ENCODE peak calls at places on chromosomes 1 and 21, in seven cellular contexts. K is PC-9, S is GM12878, P is GM23248, Y is mammary epithelial cell, B is HCT116, F is K562. G is an unnamed sample.
A peak's percentile ranks its signal among the peaks of the same experiment; 100 is the strongest.

GRCh38 chr1:101025283-101025679 is 303 bp downstream of the DPH5 start:
- DNase-seq in K (no peak), S (peak; percentile 23), P (peak; percentile 51), Y (no peak), B (no peak), F (no peak), G (no peak)

GRCh38 chr1:65992160-65993046 is 199.7 kb downstream of the PDE4B start:
- DNase-seq in K (no peak), S (no peak), P (no peak), Y (no peak), B (no peak), F (no peak), G (no peak)

GRCh38 chr1:78570539-78570938 is 49.7 kb upstream of the IFI44L start:
- DNase-seq in K (no peak), S (no peak), P (no peak), Y (no peak), B (no peak), F (no peak), G (no peak)

GRCh38 chr1:74737360-74737759 is 4.4 kb downstream of the TYW3 start:
- DNase-seq in K (no peak), S (no peak), P (no peak), Y (no peak), B (no peak), F (no peak), G (no peak)

GRCh38 chr1:47755368-47755990 is 241.7 kb downstream of the TRABD2B start:
- DNase-seq in K (no peak), S (no peak), P (peak; percentile 8), Y (no peak), B (peak; percentile 28), F (peak; percentile 79), G (peak; percentile 58)

GRCh38 chr1:221327954-221328353 is 413.9 kb downstream of the DUSP10 start:
- DNase-seq in K (no peak), S (no peak), P (no peak), Y (no peak), B (no peak), F (no peak), G (no peak)

GRCh38 chr1:68111804-68112436 is 61.5 kb upstream of the DIRAS3 start:
- DNase-seq in K (peak; percentile 46), S (no peak), P (peak; percentile 92), Y (peak; percentile 63), B (peak; percentile 45), F (no peak), G (peak; percentile 27)

GRCh38 chr1:23193391-23194118 is 23.7 kb downstream of the HTR1D start:
- DNase-seq in K (no peak), S (no peak), P (no peak), Y (no peak), B (no peak), F (no peak), G (no peak)

GRCh38 chr1:93155335-93155734 is 24.9 kb downstream of the TMED5 start:
- DNase-seq in K (no peak), S (no peak), P (peak; percentile 15), Y (peak; percentile 6), B (no peak), F (no peak), G (no peak)

DNA sequence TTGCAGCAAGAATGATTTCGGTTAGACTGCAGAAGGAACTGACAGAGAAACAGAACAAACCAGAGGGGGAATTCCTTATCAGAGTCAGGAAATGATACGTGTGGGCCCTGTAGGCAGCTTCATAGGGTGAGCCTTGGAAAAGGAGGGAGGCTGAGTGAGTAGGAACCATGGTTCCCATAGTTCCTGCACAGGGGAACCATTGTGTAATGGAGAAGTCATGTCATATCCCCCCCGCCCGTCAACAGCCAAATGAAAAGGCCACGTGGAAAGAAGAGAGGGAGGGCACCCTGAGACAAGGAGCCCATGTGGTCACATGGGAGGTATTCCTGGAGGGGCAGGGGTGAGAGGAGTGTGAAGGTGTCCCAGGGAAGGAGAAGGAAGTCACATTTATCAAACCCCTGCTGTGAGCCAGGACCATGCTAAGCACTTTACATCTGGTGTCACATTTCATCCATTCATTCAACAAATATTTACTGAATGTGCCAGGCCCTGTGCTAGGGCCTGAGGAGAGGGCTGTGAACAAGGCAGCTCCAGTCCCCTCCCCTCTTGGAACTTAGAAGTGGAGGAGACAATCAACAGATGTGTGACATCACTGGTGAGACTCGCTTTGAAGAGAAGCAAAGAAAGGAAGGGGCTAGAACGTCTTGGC is 15.7 kb upstream of the FGR start:
- DNase-seq in K (peak; percentile 73), S (no peak), P (peak; percentile 69), Y (peak; percentile 39), B (peak; percentile 68), F (no peak), G (no peak)
- H3K27ac ChIP-seq in K (no peak overlapping the region), S (peak overlapping the region; percentile 24), P (peak overlapping the region; percentile 60), Y (no peak overlapping the region), B (peak overlapping the region; percentile 61), F (peak overlapping the region; percentile 54), G (no peak overlapping the region)

GRCh38 chr1:61133048-61134019 is 51.0 kb downstream of the NFIA start:
- DNase-seq in K (peak; percentile 80), S (no peak), P (no peak), Y (no peak), B (no peak), F (no peak), G (no peak)

GRCh38 chr1:61130338-61131000 is 48.1 kb downstream of the NFIA start:
- DNase-seq in K (no peak), S (no peak), P (no peak), Y (no peak), B (no peak), F (no peak), G (no peak)

GRCh38 chr1:61131248-61131647 is 48.9 kb downstream of the NFIA start:
- DNase-seq in K (no peak), S (no peak), P (no peak), Y (no peak), B (no peak), F (no peak), G (no peak)

GRCh38 chr1:61131716-61132115 is 49.4 kb downstream of the NFIA start:
- DNase-seq in K (no peak), S (no peak), P (peak; percentile 15), Y (no peak), B (no peak), F (no peak), G (no peak)

DNA sequence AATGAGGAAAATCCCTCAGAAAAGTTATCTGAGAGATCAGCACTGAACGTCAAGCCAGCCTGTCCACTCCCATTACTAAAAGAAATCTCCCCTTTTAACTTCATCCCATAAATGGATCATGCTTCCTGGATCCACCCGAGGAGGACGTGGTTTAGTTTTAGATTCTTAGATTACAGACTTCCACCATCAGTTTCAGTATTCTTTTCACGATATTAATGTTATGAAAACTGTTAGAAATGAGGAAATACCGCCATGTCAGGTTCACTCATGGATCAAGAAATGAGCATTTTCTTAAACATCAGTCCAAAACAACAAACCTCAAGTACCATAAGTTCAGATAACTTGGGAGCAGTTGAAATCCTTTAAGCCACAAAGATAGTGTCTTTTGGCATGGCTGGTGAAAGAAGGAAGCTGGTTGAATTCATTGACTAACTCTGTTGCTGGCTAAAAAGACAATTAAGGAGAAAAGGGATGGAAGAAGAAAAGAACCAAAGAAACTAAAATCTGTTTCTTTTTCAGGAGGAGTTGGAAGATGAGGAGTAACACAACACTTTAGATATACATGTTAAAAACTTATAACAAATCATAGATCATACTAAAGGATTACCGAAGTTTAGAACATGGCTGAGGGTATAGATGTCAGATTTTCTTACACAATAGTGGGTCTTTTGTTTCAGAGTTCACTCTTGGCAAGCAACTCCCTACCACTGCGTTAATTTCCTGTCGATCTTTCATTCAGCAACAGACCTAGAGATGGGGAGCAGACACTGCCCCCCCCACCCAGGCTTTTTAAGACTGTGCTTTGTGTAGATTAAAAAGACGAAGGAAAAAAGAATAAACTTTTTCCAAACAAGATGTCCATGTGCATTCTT is 50.1 kb downstream of the NFIA start:
- DNase-seq in K (no peak), S (no peak), P (peak; percentile 4), Y (peak; percentile 30), B (no peak), F (no peak), G (no peak)
- TF ChIP-seq EZH2 in K (no peak), S (no peak), P (no peak), Y (no peak), B (no peak), F (no peak), G (no peak)

DNA sequence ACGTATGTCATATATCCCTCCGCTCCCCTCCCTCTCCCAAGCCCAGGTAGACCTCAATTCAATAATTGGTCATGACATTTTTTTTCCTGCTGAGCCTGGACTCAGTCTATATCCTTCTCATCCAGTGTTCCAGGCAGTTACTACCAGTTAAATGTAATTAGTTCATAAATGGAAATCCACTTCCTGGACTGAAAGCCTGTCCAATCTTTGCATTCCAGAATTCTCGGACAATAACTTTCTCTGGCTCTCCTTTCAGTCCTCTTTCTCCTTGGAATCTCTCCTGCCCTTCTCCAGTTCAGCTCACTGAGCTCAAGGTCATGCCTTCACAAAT is 34.7 kb downstream of the VWA5B1 start:
- DNase-seq in K (no peak), S (no peak), P (no peak), Y (no peak), B (no peak), F (no peak), G (no peak)
- H3K27ac ChIP-seq in K (no peak overlapping the region), S (no peak overlapping the region), P (no peak overlapping the region), Y (no peak overlapping the region), B (no peak overlapping the region), F (no peak overlapping the region), G (no peak overlapping the region)

GRCh38 chr21:33105088-33105487 is 35.1 kb downstream of the OLIG1 start:
- DNase-seq in K (no peak), S (no peak), P (no peak), Y (no peak), B (no peak), F (no peak), G (no peak)
- TF ChIP-seq EZH2 in K (no peak), S (no peak), P (no peak), Y (no peak), B (no peak), F (no peak), G (no peak)